ENCODE peak calls at places on chromosome 16, in eight cellular contexts. X, H, A, D, M, L, W and F are unnamed samples.

GRCh38 chr16:49116873-49117272 is 164.8 kb downstream of the CBLN1 start:
- DNase-seq in X (no peak), H (no peak), L (peak), W (no peak), A (no peak), M (no peak), D (no peak), F (no peak)

GRCh38 chr16:10740000-10740844 is 3.4 kb upstream of the NUBP1 start:
- DNase-seq in H (no peak), D (peak), A (no peak), M (no peak), W (no peak), L (no peak), X (no peak), F (no peak)

GRCh38 chr16:50741225-50741807 is 570 bp upstream of the CYLD start:
- DNase-seq in M (no peak), W (no peak), L (no peak), A (no peak), X (no peak), H (no peak), D (no peak), F (no peak)

GRCh38 chr16:85902366-85903155 is 3.6 kb downstream of the IRF8 start:
- DNase-seq in X (no peak), A (no peak), M (no peak), W (peak), L (no peak), D (no peak), H (no peak), F (peak)

GRCh38 chr16:53692146-53692545 is 11.5 kb downstream of the RPGRIP1L start:
- DNase-seq in A (no peak), X (peak), W (no peak), D (no peak), L (no peak), H (no peak), M (no peak), F (no peak)

GRCh38 chr16:53067675-53068074 is 12.9 kb downstream of the CHD9 start:
- DNase-seq in H (no peak), X (no peak), M (no peak), W (no peak), A (no peak), L (no peak), D (no peak), F (no peak)

GRCh38 chr16:65601781-65602180 is 479.9 kb upstream of the CDH11 start:
- DNase-seq in X (no peak), H (no peak), W (no peak), M (no peak), D (no peak), L (peak), A (no peak), F (no peak)

GRCh38 chr16:50195276-50195675 is 42.2 kb downstream of the TENT4B start:
- DNase-seq in H (no peak), M (no peak), A (no peak), D (no peak), X (peak), W (no peak), L (peak), F (no peak)

GRCh38 chr16:84864266-84864955 is 44.6 kb downstream of the CRISPLD2 start:
- DNase-seq in A (no peak), L (no peak), M (no peak), X (no peak), W (no peak), H (no peak), D (no peak), F (no peak)

GRCh38 chr16:17757808-17758207 is 287.0 kb upstream of the XYLT1 start:
- DNase-seq in A (no peak), W (no peak), X (no peak), H (no peak), M (no peak), D (no peak), L (no peak), F (no peak)

GRCh38 chr16:50201784-50202183 is 48.7 kb downstream of the TENT4B start:
- DNase-seq in L (no peak), X (no peak), M (no peak), W (no peak), A (no peak), H (no peak), D (no peak), F (no peak)